ENCODE peak calls at places on chromosomes 12 and 14, in eight cellular contexts. G is GM12892, A is breast epithelium, Y is GM12891, V is stomach, S is suprapubic skin, R is HL-60, N is HCT116. J is an unnamed sample.
A peak's percentile ranks its signal among the peaks of the same experiment; 100 is the strongest.

GRCh38 chr12:100926669-100927248 is 132.2 kb downstream of the ANO4 start:
- DNase-seq in G (no peak), A (no peak), R (no peak), S (no peak), N (peak; percentile 48), Y (no peak), V (no peak), J (no peak)

GRCh38 chr14:105493921-105494605 is 3.0 kb downstream of the TEDC1 start:
- DNase-seq in V (no peak), G (no peak), R (no peak), N (no peak), A (no peak), Y (no peak), S (peak; percentile 72), J (no peak)

GRCh38 chr12:52127683-52128450 is 48.4 kb downstream of the SMIM41 start:
- DNase-seq in G (no peak), A (peak; percentile 47), Y (no peak), R (no peak), N (no peak), V (no peak), S (no peak), J (no peak)

GRCh38 chr14:22545842-22546721 is 42.9 kb downstream of the DAD1 start:
- DNase-seq in Y (no peak), S (no peak), G (no peak), V (no peak), N (no peak), A (no peak), R (no peak), J (no peak)

GRCh38 chr12:22518067-22518719 is 26.1 kb downstream of the C2CD5 start:
- DNase-seq in G (no peak), Y (no peak), R (no peak), S (no peak), N (no peak), V (peak; percentile 84), A (no peak), J (no peak)

GRCh38 chr14:105384605-105385321 is 13.6 kb upstream of the TEX22 start:
- DNase-seq in V (no peak), A (no peak), G (no peak), N (no peak), S (no peak), R (no peak), Y (no peak), J (no peak)

GRCh38 chr12:111886662-111887545 is 44.9 kb downstream of the MAPKAPK5 start:
- DNase-seq in G (no peak), S (no peak), A (no peak), V (no peak), R (no peak), Y (no peak), N (no peak), J (no peak)

GRCh38 chr12:26648584-26648983 is 184.4 kb downstream of the ITPR2 start:
- DNase-seq in V (no peak), R (no peak), Y (no peak), G (no peak), A (no peak), S (no peak), N (no peak), J (no peak)

GRCh38 chr12:56634242-56634836 is 4.2 kb upstream of the BAZ2A start:
- DNase-seq in V (peak; percentile 77), N (peak; percentile 45), Y (no peak), S (peak; percentile 77), G (no peak), A (peak; percentile 72), R (no peak), J (no peak)

GRCh38 chr12:74620932-74621331 is 83.3 kb downstream of the ATXN7L3B start:
- DNase-seq in A (no peak), R (no peak), Y (no peak), S (no peak), N (no peak), V (no peak), G (no peak), J (no peak)

GRCh38 chr14:102574840-102575478 is 17.5 kb upstream of the RCOR1 start:
- DNase-seq in N (no peak), S (no peak), Y (no peak), R (no peak), A (no peak), G (no peak), V (no peak), J (no peak)

GRCh38 chr12:69739287-69740191 is 879 bp downstream of the RAB3IP start:
- DNase-seq in A (peak; percentile 57), S (peak; percentile 68), G (peak; percentile 21), R (peak; percentile 57), Y (peak; percentile 29), V (peak; percentile 73), N (peak; percentile 4), J (no peak)

GRCh38 chr14:34254596-34254995 is 207.4 kb downstream of the SPTSSA start:
- DNase-seq in V (no peak), A (no peak), R (no peak), G (no peak), S (no peak), Y (no peak), N (no peak), J (no peak)

DNA sequence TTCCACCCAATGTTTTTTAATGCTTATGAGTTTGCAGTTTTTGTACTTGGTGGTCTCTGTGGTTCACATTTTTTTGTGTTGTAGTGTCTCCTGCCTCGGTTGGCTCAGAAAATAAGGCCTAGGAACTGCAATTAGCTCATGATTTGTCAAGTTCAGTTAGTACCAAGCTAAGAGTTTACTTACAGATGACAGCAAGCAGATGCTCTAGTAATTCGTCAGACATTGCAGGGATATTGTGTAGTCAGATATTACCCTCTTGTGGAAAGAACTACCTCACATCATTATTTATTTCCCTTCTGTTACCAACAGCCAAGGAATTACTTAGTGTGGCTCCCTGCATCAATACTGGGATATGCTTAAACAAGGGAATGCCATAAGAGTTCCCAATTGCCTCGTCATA is 14.6 kb downstream of the DYRK2 start:
- DNase-seq in S (no peak), R (no peak), G (no peak), Y (no peak), V (no peak), N (no peak), A (no peak), J (no peak)
- TF ChIP-seq POLR2AphosphoS5 in S (no peak), R (no peak), G (no peak), Y (no peak), V (no peak), N (no peak), A (no peak), J (no peak)

DNA sequence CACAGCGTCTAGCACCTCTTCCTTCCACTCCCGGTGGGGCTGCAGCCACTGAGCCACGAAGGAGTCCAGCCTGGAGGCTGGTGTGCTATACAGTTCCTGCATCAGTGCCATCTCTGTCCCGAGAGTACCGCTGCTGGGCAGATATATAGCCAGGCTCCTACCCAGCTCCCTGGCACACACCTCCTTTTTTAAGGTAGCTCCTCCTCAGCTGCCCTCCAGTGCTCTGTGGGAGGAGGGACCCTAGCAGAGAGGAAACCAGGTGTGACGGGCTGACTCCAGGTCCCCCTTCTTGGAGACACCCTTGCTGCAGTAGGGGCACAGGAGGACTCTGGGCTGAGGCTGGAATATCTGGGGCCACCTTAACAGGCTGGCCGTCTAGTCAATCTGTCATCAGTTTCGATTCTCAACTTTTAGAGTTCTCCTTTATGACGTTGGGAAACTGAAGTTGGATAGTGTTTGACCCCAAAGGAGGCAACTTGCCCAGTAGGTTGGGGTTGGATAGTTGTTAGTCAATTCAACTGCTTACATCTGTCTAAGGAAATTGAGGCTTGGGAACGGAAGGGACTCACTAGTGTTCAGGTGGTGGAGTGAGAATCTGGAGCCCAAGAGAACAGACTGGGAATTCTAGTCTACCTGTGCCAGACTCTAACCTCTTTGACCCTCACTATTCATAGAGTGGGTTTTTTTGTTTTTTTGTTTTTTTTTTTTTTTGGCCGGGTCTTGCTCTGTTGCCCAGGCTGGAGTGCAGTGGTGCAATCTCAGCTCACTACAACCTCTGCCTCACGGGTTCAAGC is at the start of gene OASL:
- DNase-seq in G (peak; percentile 52), A (no peak), R (no peak), S (no peak), N (no peak), V (peak; percentile 77), Y (peak; percentile 37), J (no peak)
- TF ChIP-seq POLR2AphosphoS5 in G (peak; percentile 78), A (no peak), R (no peak), S (no peak), N (peak; percentile 85), V (peak; percentile 89), Y (peak; percentile 41), J (peak; percentile 66)

GRCh38 chr14:68146812-68147211 is 327.2 kb downstream of the RAD51B start:
- DNase-seq in N (peak; percentile 81), R (no peak), S (no peak), V (no peak), Y (no peak), G (no peak), A (no peak), J (no peak)

GRCh38 chr14:68145036-68145435 is 325.5 kb downstream of the RAD51B start:
- DNase-seq in Y (no peak), N (no peak), S (no peak), V (no peak), A (no peak), G (no peak), R (no peak), J (no peak)

GRCh38 chr14:68144051-68144681 is 324.6 kb downstream of the RAD51B start:
- DNase-seq in V (no peak), A (no peak), N (no peak), S (peak; percentile 76), G (no peak), Y (no peak), R (no peak), J (peak; percentile 90)

GRCh38 chr14:68147331-68147730 is 327.8 kb downstream of the RAD51B start:
- DNase-seq in V (no peak), A (no peak), N (no peak), Y (no peak), S (no peak), R (no peak), G (no peak), J (no peak)

GRCh38 chr14:68145539-68145938 is 326.0 kb downstream of the RAD51B start:
- DNase-seq in R (no peak), S (no peak), Y (no peak), V (no peak), A (no peak), N (no peak), G (no peak), J (no peak)
- TF ChIP-seq POLR2AphosphoS5 in R (no peak), S (no peak), Y (no peak), V (no peak), A (no peak), N (no peak), G (no peak), J (peak; percentile 50)

GRCh38 chr14:92460541-92460915 is 53.1 kb upstream of the RIN3 start:
- DNase-seq in V (peak; percentile 8), G (no peak), S (no peak), R (no peak), A (no peak), N (no peak), Y (no peak), J (no peak)

GRCh38 chr14:92461891-92462290 is 51.7 kb upstream of the RIN3 start:
- DNase-seq in R (no peak), N (no peak), S (no peak), Y (no peak), V (peak; percentile 15), G (no peak), A (no peak), J (peak; percentile 49)

GRCh38 chr14:92462568-92462967 is 51.0 kb upstream of the RIN3 start:
- DNase-seq in Y (no peak), A (no peak), G (no peak), V (peak; percentile 1), N (no peak), R (no peak), S (no peak), J (no peak)

GRCh38 chr14:92459479-92460421 is 53.8 kb upstream of the RIN3 start:
- DNase-seq in N (no peak), G (no peak), A (no peak), R (no peak), Y (no peak), S (no peak), V (no peak), J (peak; percentile 84)

GRCh38 chr14:92460916-92461579 is 52.5 kb upstream of the RIN3 start:
- DNase-seq in S (no peak), V (peak; percentile 24), Y (no peak), G (no peak), A (no peak), R (peak; percentile 74), N (no peak), J (no peak)
- TF ChIP-seq POLR2AphosphoS5 in S (no peak), V (no peak), Y (no peak), G (no peak), A (no peak), R (peak; percentile 62), N (no peak), J (no peak)

J was measured in vagina.